ENCODE peak calls at places on chromosome 22, in ten cellular contexts. H, T, V, X, E, Z, B, L, U and K are unnamed samples.

GRCh38 chr22:44532466-44533025 is 34.5 kb upstream of the RTL6 start:
- DNase-seq in T (no peak), B (no peak), E (no peak), H (no peak), X (no peak), V (no peak), L (no peak), U (no peak), Z (no peak), K (no peak)

GRCh38 chr22:38519453-38520250 is 13.5 kb upstream of the DDX17 start:
- DNase-seq in V (no peak), U (no peak), B (no peak), X (no peak), T (no peak), H (no peak), Z (no peak), E (no peak), L (no peak), K (no peak)

GRCh38 chr22:38707346-38707745 is 1.6 kb downstream of the GTPBP1 start:
- DNase-seq in V (no peak), T (no peak), Z (no peak), B (no peak), X (no peak), E (no peak), U (no peak), L (peak), H (peak), K (no peak)

GRCh38 chr22:27434898-27435297 is 366.7 kb downstream of the MN1 start:
- DNase-seq in B (no peak), X (no peak), Z (no peak), L (no peak), T (no peak), U (no peak), H (no peak), V (no peak), E (no peak), K (no peak)

GRCh38 chr22:19085233-19086043 is 36.8 kb downstream of the DGCR2 start:
- DNase-seq in X (peak), L (peak), E (no peak), Z (no peak), T (peak), H (peak), U (no peak), V (no peak), B (no peak), K (no peak)

GRCh38 chr22:44931766-44932165 is 78.0 kb downstream of the PHF21B start:
- DNase-seq in E (no peak), T (no peak), V (no peak), B (no peak), X (no peak), U (no peak), L (no peak), Z (no peak), H (no peak), K (no peak)

GRCh38 chr22:27613099-27614089 is 188.2 kb downstream of the MN1 start:
- DNase-seq in V (no peak), Z (no peak), X (no peak), T (no peak), E (no peak), L (no peak), H (no peak), U (no peak), B (no peak), K (no peak)

GRCh38 chr22:17121235-17122195 is at the start of gene TMEM121B:
- DNase-seq in V (peak), T (peak), Z (peak), H (peak), E (peak), X (no peak), U (peak), B (peak), L (peak), K (peak)

GRCh38 chr22:20425821-20426615 is 11.6 kb downstream of the SCARF2 start:
- DNase-seq in B (no peak), L (no peak), X (no peak), E (no peak), T (no peak), V (no peak), H (no peak), Z (no peak), U (no peak), K (no peak)

GRCh38 chr22:35648066-35649025 is at the start of gene APOL6:
- DNase-seq in E (peak), B (no peak), U (peak), V (no peak), Z (peak), T (peak), H (peak), L (peak), X (no peak), K (peak)

GRCh38 chr22:23772315-23773246 is at the start of gene MMP11:
- DNase-seq in H (no peak), X (no peak), V (no peak), U (peak), T (peak), B (no peak), L (no peak), E (peak), Z (peak), K (peak)

GRCh38 chr22:50471197-50471847 is 3.5 kb downstream of the SBF1 start:
- DNase-seq in H (no peak), X (no peak), E (no peak), V (no peak), Z (no peak), U (no peak), T (no peak), B (no peak), L (no peak), K (no peak)

GRCh38 chr22:50183141-50183971 is 2.4 kb upstream of the TRABD start:
- DNase-seq in U (no peak), X (no peak), E (no peak), L (no peak), H (no peak), T (no peak), Z (no peak), V (no peak), B (no peak), K (no peak)

GRCh38 chr22:26756675-26757293 is 99.4 kb downstream of the MIAT start:
- DNase-seq in X (no peak), H (peak), V (no peak), U (peak), L (peak), B (peak), Z (peak), E (peak), T (peak), K (peak)

GRCh38 chr22:50542416-50542927 is 3.2 kb upstream of the KLHDC7B start:
- DNase-seq in V (no peak), B (no peak), L (no peak), U (no peak), X (no peak), E (no peak), T (no peak), Z (peak), H (no peak), K (no peak)

GRCh38 chr22:24108073-24108472 is 73.2 kb upstream of the SUSD2 start:
- DNase-seq in V (no peak), B (no peak), H (no peak), Z (no peak), X (no peak), L (no peak), E (no peak), U (no peak), T (no peak), K (no peak)

GRCh38 chr22:40525250-40525884 is 111.2 kb downstream of the MRTFA start:
- DNase-seq in B (no peak), E (peak), H (peak), T (no peak), L (peak), Z (peak), V (peak), U (peak), X (no peak), K (peak)

GRCh38 chr22:50525991-50526848 is 822 bp upstream of the SCO2 start:
- DNase-seq in H (peak), V (peak), Z (peak), T (peak), X (peak), E (peak), L (peak), B (peak), U (peak), K (peak)

GRCh38 chr22:40193429-40194421 is 16.0 kb downstream of the TNRC6B start:
- DNase-seq in E (no peak), V (no peak), T (no peak), L (peak), Z (no peak), B (no peak), U (no peak), X (no peak), H (peak), K (peak)

GRCh38 chr22:43740587-43741270 is 71.4 kb downstream of the EFCAB6 start:
- DNase-seq in Z (no peak), U (no peak), L (no peak), B (no peak), V (no peak), X (no peak), H (no peak), T (no peak), E (no peak), K (no peak)

GRCh38 chr22:29690481-29690880 is 29.3 kb upstream of the CABP7 start:
- DNase-seq in E (no peak), V (no peak), X (no peak), L (no peak), U (no peak), Z (no peak), T (no peak), B (no peak), H (no peak), K (no peak)

GRCh38 chr22:29692327-29692640 is 27.5 kb upstream of the CABP7 start:
- DNase-seq in U (no peak), H (no peak), E (no peak), T (no peak), V (no peak), Z (no peak), L (no peak), B (no peak), X (no peak), K (no peak)

GRCh38 chr22:29693151-29693550 is 26.7 kb upstream of the CABP7 start:
- DNase-seq in B (no peak), V (no peak), T (no peak), U (no peak), E (no peak), H (no peak), Z (no peak), X (no peak), L (no peak), K (no peak)

GRCh38 chr22:29693671-29694070 is 26.1 kb upstream of the CABP7 start:
- DNase-seq in B (no peak), Z (no peak), U (no peak), T (no peak), H (no peak), L (no peak), E (no peak), V (no peak), X (no peak), K (no peak)

GRCh38 chr22:29691636-29692326 is 28.0 kb upstream of the CABP7 start:
- DNase-seq in L (no peak), H (no peak), E (no peak), T (no peak), Z (no peak), V (no peak), U (no peak), B (no peak), X (no peak), K (peak)
- TF ChIP-seq CTCF in L (no peak), H (no peak), E (no peak), T (no peak), Z (no peak), V (no peak), U (no peak), B (no peak), X (no peak), K (no peak)

GRCh38 chr22:29385305-29385704 is 3.1 kb downstream of the AP1B1 start:
- DNase-seq in H (no peak), B (no peak), L (no peak), V (no peak), E (no peak), Z (no peak), X (no peak), T (no peak), U (no peak), K (no peak)

GRCh38 chr22:29380856-29381255 is 7.5 kb downstream of the AP1B1 start:
- DNase-seq in B (peak), Z (no peak), E (no peak), V (no peak), L (no peak), H (no peak), U (no peak), X (no peak), T (no peak), K (no peak)

GRCh38 chr22:29383740-29384139 is 4.6 kb downstream of the AP1B1 start:
- DNase-seq in B (no peak), Z (no peak), T (no peak), X (no peak), H (no peak), L (no peak), E (no peak), V (no peak), U (no peak), K (no peak)

GRCh38 chr22:29380032-29380781 is 8.2 kb downstream of the AP1B1 start:
- DNase-seq in E (no peak), T (no peak), Z (no peak), H (peak), B (peak), U (no peak), L (peak), X (no peak), V (no peak), K (no peak)

GRCh38 chr22:29382575-29383328 is 5.6 kb downstream of the AP1B1 start:
- DNase-seq in H (no peak), L (peak), E (peak), Z (peak), U (no peak), T (no peak), V (no peak), B (no peak), X (no peak), K (no peak)
- H3K4me3 ChIP-seq in H (no peak), L (no peak), E (no peak), Z (no peak), U (no peak), T (no peak), V (no peak), B (no peak), X (no peak), K (no peak)

GRCh38 chr22:30425616-30426394 is at the start of gene MTFP1:
- DNase-seq in H (peak), Z (peak), B (peak), U (peak), L (peak), E (peak), T (peak), X (peak), V (peak), K (peak)
- TF ChIP-seq POLR2A in H (peak), Z (peak), B (no peak), U (peak), L (peak), E (no peak), T (no peak), X (no peak), V (peak), K (peak)

GRCh38 chr22:42072606-42073330 is 1.3 kb upstream of the PHETA2 start:
- DNase-seq in U (no peak), Z (no peak), V (no peak), X (peak), L (no peak), H (no peak), T (no peak), E (no peak), B (no peak), K (no peak)
- TF ChIP-seq CTCF in U (no peak), Z (no peak), V (no peak), X (no peak), L (no peak), H (no peak), T (no peak), E (no peak), B (no peak), K (no peak)